ENCODE peak calls at places on chromosome 6, in four cellular contexts. L is transverse colon, F is H9, R is IMR-90. B is an unnamed sample.
A peak's percentile ranks its signal among the peaks of the same experiment; 100 is the strongest.

GRCh38 chr6:107879912-107880311 is 55.8 kb upstream of the SCML4 start:
- DNase-seq in L (no peak), F (no peak), R (no peak), B (no peak)

GRCh38 chr6:31870385-31870921 is 7.8 kb upstream of the NEU1 start:
- DNase-seq in L (no peak), F (peak; percentile 64), R (no peak), B (no peak)

GRCh38 chr6:160795716-160796115 is 93.7 kb downstream of the PLG start:
- DNase-seq in L (no peak), F (no peak), R (no peak), B (no peak)

GRCh38 chr6:127918506-127919427 is 17.9 kb upstream of the THEMIS start:
- DNase-seq in L (no peak), F (no peak), R (no peak), B (no peak)

GRCh38 chr6:93420163-93420806 is 926 bp upstream of the EPHA7 start:
- DNase-seq in L (no peak), F (no peak), R (no peak), B (no peak)

GRCh38 chr6:145310116-145310515 is 425.2 kb downstream of the EPM2A start:
- DNase-seq in L (no peak), F (no peak), R (peak; percentile 79), B (no peak)

GRCh38 chr6:101502818-101503217 is 109.3 kb downstream of the GRIK2 start:
- DNase-seq in L (no peak), F (no peak), R (no peak), B (no peak)

GRCh38 chr6:105431226-105431625 is 28.3 kb upstream of the PREP start:
- DNase-seq in L (no peak), F (no peak), R (peak; percentile 68), B (no peak)

GRCh38 chr6:158668707-158669103 is 18.9 kb downstream of the SYTL3 start:
- DNase-seq in L (no peak), F (no peak), R (no peak), B (no peak)

GRCh38 chr6:42224222-42225042 is 6.8 kb upstream of the MRPS10 start:
- DNase-seq in L (no peak), F (no peak), R (peak; percentile 97), B (peak; percentile 78)

GRCh38 chr6:142291512-142291911 is 10.3 kb upstream of the ADGRG6 start:
- DNase-seq in L (no peak), F (no peak), R (no peak), B (no peak)

GRCh38 chr6:97394160-97394748 is 111.2 kb upstream of the MMS22L start:
- DNase-seq in L (peak; percentile 28), F (peak; percentile 43), R (peak; percentile 57), B (no peak)

GRCh38 chr6:17281100-17281496 is at the start of gene RBM24:
- DNase-seq in L (peak; percentile 82), F (peak; percentile 65), R (peak; percentile 79), B (no peak)

GRCh38 chr6:16514249-16514648 is 247.0 kb downstream of the ATXN1 start:
- DNase-seq in L (no peak), F (peak; percentile 37), R (peak; percentile 76), B (no peak)

GRCh38 chr6:13953061-13953705 is 28.4 kb downstream of the RNF182 start:
- DNase-seq in L (no peak), F (no peak), R (peak; percentile 51), B (no peak)

GRCh38 chr6:131877999-131878789 is 70.4 kb downstream of the ENPP1 start:
- DNase-seq in L (no peak), F (no peak), R (peak; percentile 19), B (no peak)

GRCh38 chr6:33571637-33572316 is 8.3 kb downstream of the BAK1 start:
- DNase-seq in L (no peak), F (no peak), R (no peak), B (no peak)

GRCh38 chr6:150184850-150185480 is 42.1 kb downstream of the PPP1R14C start:
- DNase-seq in L (no peak), F (no peak), R (no peak), B (no peak)

GRCh38 chr6:109644131-109644530 is 46.9 kb downstream of the AK9 start:
- DNase-seq in L (no peak), F (no peak), R (no peak), B (no peak)
- TF ChIP-seq CTCF in L (no peak), F (no peak), R (no peak), B (no peak)

GRCh38 chr6:1453024-1453423 is 63.6 kb downstream of the FOXF2 start:
- DNase-seq in L (no peak), F (no peak), R (no peak), B (no peak)
- H3K27me3 ChIP-seq in L (no peaks in the 10 kb centered on the region), F (no peaks in the 10 kb centered on the region), R (peaks cover 15% of the 10 kb centered on the region), B (no peaks in the 10 kb centered on the region)

GRCh38 chr6:70210462-70210861 is 92.4 kb downstream of the COL9A1 start:
- DNase-seq in L (no peak), F (no peak), R (no peak), B (no peak)
- TF ChIP-seq CTCF in L (peak; percentile 26), F (peak; percentile 59), R (no peak), B (peak; percentile 35)

GRCh38 chr6:70307008-70307407 is 4.1 kb upstream of the COL9A1 start:
- DNase-seq in L (no peak), F (no peak), R (no peak), B (no peak)

GRCh38 chr6:70314240-70314639 is 11.4 kb upstream of the COL9A1 start:
- DNase-seq in L (no peak), F (no peak), R (no peak), B (no peak)

GRCh38 chr6:70312165-70312564 is 9.3 kb upstream of the COL9A1 start:
- DNase-seq in L (no peak), F (no peak), R (peak; percentile 78), B (no peak)

GRCh38 chr6:70315096-70315751 is 12.3 kb upstream of the COL9A1 start:
- DNase-seq in L (no peak), F (no peak), R (no peak), B (no peak)

DNA sequence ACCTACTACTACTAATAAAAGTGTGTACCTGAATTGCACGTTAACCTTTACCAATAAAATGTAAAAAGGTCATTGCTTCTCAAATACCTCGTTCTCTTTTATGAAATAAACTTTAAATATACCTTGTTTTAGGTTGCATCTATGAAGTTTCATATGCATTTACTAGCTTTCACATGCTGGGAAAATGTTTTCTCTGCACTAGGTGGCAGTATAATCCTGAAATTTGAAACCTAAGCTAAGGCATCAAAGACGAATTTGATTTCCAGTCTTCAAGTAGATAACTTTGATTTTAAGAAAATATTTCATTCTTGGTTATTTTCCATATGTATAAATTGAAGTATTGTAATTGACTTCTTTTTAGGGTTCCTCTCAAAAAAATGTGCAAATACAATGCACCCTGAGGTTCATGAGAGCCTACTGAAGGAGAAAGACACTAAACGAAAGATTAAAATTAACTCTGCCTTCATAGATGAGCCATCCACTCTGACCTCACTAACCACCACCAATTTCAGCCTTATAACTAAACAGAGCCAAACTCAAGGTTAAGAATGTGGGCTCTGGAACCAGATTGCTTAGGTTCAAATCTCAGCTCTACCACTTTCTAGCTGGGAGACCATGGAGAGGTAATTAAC is 7.3 kb upstream of the COL9A1 start:
- DNase-seq in L (no peak), F (no peak), R (peak; percentile 53), B (peak; percentile 14)
- H3K27me3 ChIP-seq in L (no peaks in the 10 kb centered on the region), F (no peaks in the 10 kb centered on the region), R (peaks cover 33% of the 10 kb centered on the region), B (no peaks in the 10 kb centered on the region)

DNA sequence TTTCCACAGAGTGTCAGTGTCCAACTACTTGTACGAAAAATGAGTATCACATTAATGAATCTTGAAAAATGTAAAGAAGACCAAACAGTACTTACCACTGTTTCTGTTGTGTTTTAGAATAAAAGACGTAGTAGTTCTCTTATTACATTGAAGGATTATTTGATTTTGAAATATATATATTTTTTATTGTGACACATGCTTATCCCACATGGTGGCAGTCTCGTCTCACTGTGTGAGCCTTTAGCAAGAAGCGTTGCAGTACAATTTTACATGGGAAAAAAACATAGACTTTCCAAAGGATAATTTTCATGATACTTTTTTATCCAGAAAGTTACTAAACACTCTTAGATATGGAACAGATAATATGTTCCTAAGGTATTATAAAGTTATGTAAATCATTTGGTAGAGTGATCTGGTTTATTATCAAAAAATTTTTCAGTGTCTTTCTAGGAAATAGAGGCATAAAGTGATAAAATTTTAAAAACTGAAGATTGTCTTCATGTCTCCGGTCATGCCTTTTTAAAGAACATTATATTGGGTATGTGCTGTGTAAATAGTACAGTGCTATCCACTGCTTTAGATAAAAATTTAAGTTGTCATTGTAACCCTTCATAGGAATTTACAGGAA is 117.5 kb upstream of the SAMD5 start:
- DNase-seq in L (no peak), F (no peak), R (peak; percentile 39), B (no peak)
- TF ChIP-seq CTCF in L (no peak), F (peak; percentile 83), R (peak; percentile 52), B (no peak)

GRCh38 chr6:20866940-20867630 is 332.8 kb downstream of the CDKAL1 start:
- DNase-seq in L (no peak), F (no peak), R (peak; percentile 68), B (no peak)

GRCh38 chr6:20873425-20874190 is 339.4 kb downstream of the CDKAL1 start:
- DNase-seq in L (no peak), F (peak; percentile 50), R (no peak), B (no peak)

GRCh38 chr6:20866038-20866437 is 331.8 kb downstream of the CDKAL1 start:
- DNase-seq in L (no peak), F (no peak), R (no peak), B (no peak)

GRCh38 chr6:20870493-20870892 is 336.2 kb downstream of the CDKAL1 start:
- DNase-seq in L (no peak), F (no peak), R (no peak), B (no peak)

GRCh38 chr6:20868397-20869185 is 334.3 kb downstream of the CDKAL1 start:
- DNase-seq in L (no peak), F (peak; percentile 48), R (no peak), B (no peak)
- H3K27me3 ChIP-seq in L (no peaks in the 10 kb centered on the region), F (no peaks in the 10 kb centered on the region), R (no peaks in the 10 kb centered on the region), B (no peaks in the 10 kb centered on the region)

GRCh38 chr6:164308339-164308738 is 893.8 kb downstream of the QKI start:
- DNase-seq in L (no peak), F (no peak), R (no peak), B (no peak)
- TF ChIP-seq CTCF in L (no peak), F (no peak), R (no peak), B (no peak)

GRCh38 chr6:100493206-100493888 is 28.6 kb upstream of the SIM1 start:
- DNase-seq in L (no peak), F (peak; percentile 75), R (no peak), B (no peak)

GRCh38 chr6:100488231-100488630 is 23.5 kb upstream of the SIM1 start:
- DNase-seq in L (no peak), F (no peak), R (no peak), B (no peak)

GRCh38 chr6:100487638-100488037 is 22.9 kb upstream of the SIM1 start:
- DNase-seq in L (no peak), F (no peak), R (no peak), B (no peak)

GRCh38 chr6:100490065-100490464 is 25.3 kb upstream of the SIM1 start:
- DNase-seq in L (no peak), F (no peak), R (no peak), B (no peak)

GRCh38 chr6:100491947-100492670 is 27.4 kb upstream of the SIM1 start:
- DNase-seq in L (no peak), F (no peak), R (no peak), B (no peak)
- H3K27me3 ChIP-seq in L (peaks cover 24% of the 10 kb centered on the region), F (no peaks in the 10 kb centered on the region), R (peaks cover 24% of the 10 kb centered on the region), B (no peaks in the 10 kb centered on the region)

B was measured in GM06990.